ENCODE peak calls at places on chromosomes 16 and 17, in ten cellular contexts. S is tibial nerve; H is heart right ventricle; A is Right ventricle myocardium superior; O is fibroblast of the conjunctiva; F is activated CD4-positive, alpha-beta T cell treated with anti-CD3 and anti-CD28 coated beads for 1 hour; Z is foreskin keratinocyte; E is amygdala; K is esophagus muscularis mucosa; C is ELF-1. Q is an unnamed sample.

GRCh38 chr17:1561420-1562177 is 993 bp downstream of the PITPNA start:
- DNase-seq in S (no peak), H (peak), A (no peak), O (no peak), F (peak), Z (no peak), E (no peak), K (no peak), C (peak), Q (no peak)

GRCh38 chr17:38584350-38584925 is 21.3 kb downstream of the SRCIN1 start:
- DNase-seq in S (peak), H (peak), A (peak), O (peak), F (peak), Z (no peak), E (peak), K (no peak), C (peak), Q (peak)

GRCh38 chr16:67517661-67518423 is 10.8 kb upstream of the RIPOR1 start:
- DNase-seq in S (no peak), H (no peak), A (no peak), O (no peak), F (no peak), Z (no peak), E (no peak), K (no peak), C (no peak), Q (no peak)

GRCh38 chr16:54355251-54355650 is 68.7 kb upstream of the IRX3 start:
- DNase-seq in S (no peak), H (no peak), A (no peak), O (peak), F (no peak), Z (peak), E (no peak), K (no peak), C (no peak), Q (peak)

GRCh38 chr17:63930951-63931575 is 1.1 kb downstream of the CD79B start:
- DNase-seq in S (peak), H (peak), A (peak), O (no peak), F (peak), Z (no peak), E (no peak), K (no peak), C (peak), Q (no peak)

GRCh38 chr17:63623786-63624185 is 1.6 kb downstream of the MAP3K3 start:
- DNase-seq in S (no peak), H (no peak), A (no peak), O (no peak), F (no peak), Z (no peak), E (no peak), K (no peak), C (no peak), Q (no peak)

GRCh38 chr16:87666919-87667318 is 64.6 kb downstream of the JPH3 start:
- DNase-seq in S (no peak), H (no peak), A (no peak), O (no peak), F (no peak), Z (no peak), E (no peak), K (no peak), C (no peak), Q (no peak)

GRCh38 chr16:11583889-11584565 is 2.7 kb downstream of the LITAF start:
- DNase-seq in S (no peak), H (no peak), A (no peak), O (no peak), F (no peak), Z (no peak), E (no peak), K (no peak), C (no peak), Q (no peak)

GRCh38 chr17:4357030-4357635 is 9.3 kb downstream of the UBE2G1 start:
- DNase-seq in S (no peak), H (no peak), A (no peak), O (no peak), F (no peak), Z (no peak), E (no peak), K (no peak), C (no peak), Q (no peak)

GRCh38 chr17:8832711-8833352 is 33.7 kb upstream of the MFSD6L start:
- DNase-seq in S (no peak), H (peak), A (no peak), O (no peak), F (no peak), Z (no peak), E (no peak), K (peak), C (peak), Q (no peak)

GRCh38 chr17:44966348-44967025 is 1.6 kb downstream of the C1QL1 start:
- DNase-seq in S (no peak), H (no peak), A (no peak), O (no peak), F (no peak), Z (no peak), E (no peak), K (no peak), C (no peak), Q (no peak)

GRCh38 chr16:27426423-27427408 is 24.7 kb downstream of the IL21R start:
- DNase-seq in S (no peak), H (no peak), A (no peak), O (peak), F (peak), Z (peak), E (no peak), K (peak), C (peak), Q (peak)

GRCh38 chr16:79949417-79949816 is 348.9 kb upstream of the MAF start:
- DNase-seq in S (no peak), H (no peak), A (no peak), O (no peak), F (no peak), Z (no peak), E (no peak), K (no peak), C (no peak), Q (no peak)

GRCh38 chr17:7296189-7296861 is 1.9 kb upstream of the YBX2 start:
- DNase-seq in S (peak), H (peak), A (peak), O (peak), F (peak), Z (no peak), E (peak), K (peak), C (peak), Q (peak)

GRCh38 chr17:61219460-61219859 is 180.2 kb upstream of the TBX2 start:
- DNase-seq in S (no peak), H (peak), A (no peak), O (no peak), F (no peak), Z (no peak), E (no peak), K (no peak), C (no peak), Q (no peak)

GRCh38 chr17:38745545-38745944 is 2.6 kb downstream of the PCGF2 start:
- DNase-seq in S (no peak), H (no peak), A (no peak), O (no peak), F (no peak), Z (no peak), E (no peak), K (no peak), C (no peak), Q (no peak)

GRCh38 chr17:78173025-78173715 is 4.8 kb downstream of the SYNGR2 start:
- DNase-seq in S (no peak), H (peak), A (no peak), O (no peak), F (no peak), Z (no peak), E (no peak), K (no peak), C (no peak), Q (no peak)

GRCh38 chr17:3447625-3448024 is 14.0 kb upstream of the OR1E2 start:
- DNase-seq in S (no peak), H (no peak), A (no peak), O (no peak), F (no peak), Z (no peak), E (no peak), K (no peak), C (peak), Q (peak)

GRCh38 chr17:79830763-79831366 is 8.4 kb downstream of the CBX4 start:
- DNase-seq in S (no peak), H (no peak), A (no peak), O (no peak), F (no peak), Z (no peak), E (no peak), K (no peak), C (no peak), Q (no peak)

GRCh38 chr16:3383045-3383448 is 17.8 kb downstream of the ZSCAN32 start:
- DNase-seq in S (no peak), H (no peak), A (no peak), O (no peak), F (no peak), Z (no peak), E (no peak), K (no peak), C (peak), Q (no peak)

GRCh38 chr17:67125924-67126323 is 81.6 kb downstream of the CACNG1 start:
- DNase-seq in S (no peak), H (no peak), A (no peak), O (no peak), F (no peak), Z (no peak), E (no peak), K (no peak), C (no peak), Q (peak)

GRCh38 chr17:31733326-31733725 is 125.7 kb downstream of the COPRS start:
- DNase-seq in S (no peak), H (no peak), A (no peak), O (no peak), F (no peak), Z (no peak), E (no peak), K (no peak), C (peak), Q (no peak)

GRCh38 chr16:19559242-19559910 is 3.9 kb downstream of the VPS35L start:
- DNase-seq in S (no peak), H (no peak), A (no peak), O (peak), F (no peak), Z (no peak), E (no peak), K (no peak), C (peak), Q (peak)

GRCh38 chr16:17286443-17286842 is 184.3 kb downstream of the XYLT1 start:
- DNase-seq in S (no peak), H (no peak), A (no peak), O (no peak), F (no peak), Z (no peak), E (no peak), K (no peak), C (no peak), Q (no peak)

GRCh38 chr16:88341551-88342290 is 41.0 kb upstream of the ZNF469 start:
- DNase-seq in S (no peak), H (no peak), A (peak), O (no peak), F (no peak), Z (no peak), E (no peak), K (no peak), C (no peak), Q (no peak)

GRCh38 chr17:3896108-3897099 is 3.6 kb upstream of the CAMKK1 start:
- DNase-seq in S (no peak), H (no peak), A (no peak), O (no peak), F (no peak), Z (no peak), E (no peak), K (no peak), C (no peak), Q (no peak)

GRCh38 chr16:87435399-87436224 is 43.5 kb downstream of the MAP1LC3B start:
- DNase-seq in S (no peak), H (no peak), A (peak), O (no peak), F (no peak), Z (peak), E (no peak), K (no peak), C (no peak), Q (peak)

GRCh38 chr17:41267711-41268110 is 2.5 kb downstream of the KRTAP9-6 start:
- DNase-seq in S (no peak), H (no peak), A (no peak), O (no peak), F (no peak), Z (peak), E (no peak), K (no peak), C (no peak), Q (no peak)

GRCh38 chr17:76357597-76358158 is 4.0 kb upstream of the PRPSAP1 start:
- DNase-seq in S (no peak), H (no peak), A (no peak), O (no peak), F (no peak), Z (no peak), E (no peak), K (no peak), C (no peak), Q (no peak)

GRCh38 chr16:58011652-58012051 is 10.4 kb downstream of the USB1 start:
- DNase-seq in S (no peak), H (no peak), A (no peak), O (no peak), F (no peak), Z (no peak), E (no peak), K (no peak), C (peak), Q (no peak)

GRCh38 chr16:89629827-89630610 is 16.6 kb downstream of the DPEP1 start:
- DNase-seq in S (no peak), H (no peak), A (no peak), O (no peak), F (no peak), Z (no peak), E (no peak), K (no peak), C (no peak), Q (no peak)

GRCh38 chr16:85390511-85391174 is 222.5 kb upstream of the GSE1 start:
- DNase-seq in S (peak), H (peak), A (peak), O (peak), F (no peak), Z (peak), E (no peak), K (peak), C (no peak), Q (peak)

GRCh38 chr16:53043986-53044571 is 8.6 kb downstream of the CHD9NB start:
- DNase-seq in S (no peak), H (peak), A (peak), O (no peak), F (no peak), Z (no peak), E (no peak), K (no peak), C (peak), Q (no peak)

GRCh38 chr17:9647014-9647413 is 1.7 kb downstream of the USP43 start:
- DNase-seq in S (no peak), H (no peak), A (no peak), O (no peak), F (no peak), Z (no peak), E (no peak), K (no peak), C (peak), Q (peak)

GRCh38 chr17:33284022-33284421 is 9.1 kb downstream of the ASIC2 start:
- DNase-seq in S (no peak), H (no peak), A (no peak), O (peak), F (no peak), Z (peak), E (no peak), K (no peak), C (no peak), Q (peak)

GRCh38 chr17:38587193-38587592 is 18.6 kb downstream of the SRCIN1 start:
- DNase-seq in S (no peak), H (no peak), A (no peak), O (no peak), F (no peak), Z (no peak), E (no peak), K (no peak), C (no peak), Q (no peak)

GRCh38 chr16:19753815-19754643 is 36.0 kb downstream of the IQCK start:
- DNase-seq in S (no peak), H (no peak), A (no peak), O (no peak), F (no peak), Z (no peak), E (no peak), K (no peak), C (no peak), Q (peak)

Q was measured in bronchial epithelial cell.